ENCODE peak calls at places on chromosomes 3 and 15, in ten cellular contexts. L is psoas muscle; T is CD8-positive, alpha-beta memory T cell; M is GM23248; H is aorta; N is pancreas; F is lower lobe of right lung; O is brain microvascular endothelial cell; G is AG04450; Y is sigmoid colon. J is an unnamed sample.

GRCh38 chr3:64248247-64248646 is 23.0 kb upstream of the PRICKLE2 start:
- DNase-seq in N (no peak), M (no peak), H (no peak), L (no peak), Y (no peak), F (no peak), G (no peak), O (no peak), T (no peak), J (no peak)

GRCh38 chr3:11186771-11187170 is 32.5 kb downstream of the HRH1 start:
- DNase-seq in H (no peak), L (no peak), N (no peak), M (peak), F (no peak), O (no peak), G (no peak), T (no peak), Y (no peak), J (no peak)

GRCh38 chr3:102170545-102170944 is 264.3 kb upstream of the ZPLD1 start:
- DNase-seq in H (no peak), Y (no peak), O (no peak), F (no peak), L (no peak), M (no peak), G (no peak), N (no peak), T (no peak), J (no peak)

GRCh38 chr15:30991301-30992072 is at the start of gene MTMR10:
- DNase-seq in T (peak), N (peak), L (peak), M (peak), H (peak), O (peak), G (peak), Y (peak), F (peak), J (peak)

GRCh38 chr3:113212155-113212844 is 943 bp downstream of the BOC start:
- DNase-seq in O (no peak), G (no peak), Y (peak), T (no peak), L (peak), N (peak), H (peak), F (no peak), M (peak), J (no peak)

GRCh38 chr3:65979152-65979551 is 59.6 kb downstream of the MAGI1 start:
- DNase-seq in M (peak), Y (no peak), N (no peak), G (peak), O (peak), H (no peak), L (no peak), F (no peak), T (no peak), J (no peak)

GRCh38 chr3:81463761-81464160 is 297.7 kb downstream of the GBE1 start:
- DNase-seq in G (no peak), N (no peak), O (no peak), T (no peak), M (peak), F (no peak), Y (no peak), L (no peak), H (no peak), J (no peak)

GRCh38 chr3:195508185-195508584 is 34.9 kb downstream of the PPP1R2 start:
- DNase-seq in Y (no peak), L (no peak), M (no peak), N (no peak), H (no peak), O (no peak), T (no peak), F (no peak), G (no peak), J (no peak)

GRCh38 chr15:35886765-35887164 is 340.8 kb upstream of the DPH6 start:
- DNase-seq in T (no peak), L (no peak), N (no peak), Y (no peak), G (no peak), M (peak), H (no peak), F (no peak), O (no peak), J (no peak)

GRCh38 chr3:194571491-194571941 is 61.7 kb downstream of the TMEM44 start:
- DNase-seq in L (no peak), F (no peak), T (no peak), O (no peak), G (no peak), Y (no peak), N (no peak), M (no peak), H (no peak), J (no peak)

GRCh38 chr3:16803019-16803418 is 81.7 kb upstream of the PLCL2 start:
- DNase-seq in Y (no peak), L (no peak), H (no peak), O (no peak), F (no peak), T (no peak), G (no peak), N (no peak), M (no peak), J (no peak)

GRCh38 chr3:111541911-111542483 is at the start of gene CD96:
- DNase-seq in F (no peak), L (no peak), T (peak), M (peak), H (no peak), O (peak), Y (no peak), N (no peak), G (no peak), J (peak)

DNA sequence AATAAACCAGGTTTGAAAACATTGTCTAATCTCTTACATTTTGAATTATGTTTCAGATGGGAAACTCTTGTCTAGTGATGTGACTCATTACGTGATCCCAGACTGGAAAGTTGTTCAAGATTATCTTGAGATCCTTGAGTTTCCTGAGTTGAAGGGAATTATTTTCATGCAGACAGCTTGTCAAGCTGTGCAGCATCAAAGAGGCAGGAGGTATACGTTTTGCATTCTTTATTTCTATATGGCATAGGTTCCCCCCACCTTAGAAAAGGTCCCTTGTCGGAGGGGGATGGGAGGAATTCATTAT is 1.5 kb downstream of the DIS3L start:
- DNase-seq in N (no peak), F (no peak), T (no peak), H (no peak), M (peak), O (peak), G (no peak), L (no peak), Y (no peak), J (no peak)
- H3K4me3 ChIP-seq in N (peak), F (peak), T (peak), H (no peak), M (peak), O (no peak), G (no peak), L (peak), Y (peak), J (peak)

GRCh38 chr15:48536681-48537091 is 108.8 kb downstream of the FBN1 start:
- DNase-seq in F (no peak), T (no peak), H (no peak), Y (no peak), N (no peak), M (peak), L (no peak), O (no peak), G (no peak), J (no peak)

GRCh38 chr15:48532938-48533337 is 112.6 kb downstream of the FBN1 start:
- DNase-seq in H (no peak), M (peak), T (no peak), G (no peak), L (no peak), F (no peak), N (no peak), O (no peak), Y (no peak), J (no peak)

GRCh38 chr15:48537277-48538113 is 108.0 kb downstream of the FBN1 start:
- DNase-seq in M (peak), H (no peak), L (no peak), T (no peak), O (no peak), N (no peak), Y (no peak), G (no peak), F (no peak), J (no peak)

GRCh38 chr15:48530528-48530927 is 115.0 kb downstream of the FBN1 start:
- DNase-seq in F (no peak), L (no peak), N (no peak), T (no peak), Y (no peak), H (no peak), O (no peak), M (no peak), G (no peak), J (no peak)

DNA sequence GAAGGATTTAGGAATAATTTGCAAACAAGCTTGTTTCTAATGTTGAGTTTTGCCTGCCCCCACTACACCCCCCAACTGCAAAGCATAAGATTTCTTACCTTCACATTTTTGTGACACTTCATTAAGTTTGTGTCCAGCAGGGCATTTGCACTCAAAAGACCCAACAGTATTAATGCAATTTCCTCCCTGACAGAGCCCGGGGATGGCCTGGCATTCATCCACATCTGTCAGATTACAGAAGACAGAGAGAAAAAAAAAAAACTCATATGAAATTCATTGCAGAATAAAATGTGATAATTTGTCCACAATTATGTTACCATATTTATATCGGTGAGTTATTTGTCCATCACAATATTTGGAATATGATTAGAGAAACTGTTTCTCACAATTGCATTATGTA is 111.5 kb downstream of the FBN1 start:
- DNase-seq in M (peak), G (no peak), Y (no peak), H (no peak), F (no peak), N (no peak), L (no peak), T (no peak), O (no peak), J (no peak)
- H3K27ac ChIP-seq in M (peak), G (no peak), Y (no peak), H (no peak), F (no peak), N (no peak), L (no peak), T (no peak), O (no peak), J (no peak)

GRCh38 chr3:187186375-187186774 is 10.9 kb upstream of the RTP1 start:
- DNase-seq in O (no peak), T (no peak), G (no peak), F (no peak), H (no peak), Y (no peak), N (no peak), L (no peak), M (no peak), J (no peak)
- H3K4me3 ChIP-seq in O (no peak), T (no peak), G (no peak), F (no peak), H (no peak), Y (no peak), N (no peak), L (no peak), M (no peak), J (no peak)

GRCh38 chr15:100596792-100597191 is 5.2 kb downstream of the LINS1 start:
- DNase-seq in M (no peak), H (peak), Y (no peak), T (peak), L (no peak), O (no peak), G (no peak), N (no peak), F (peak), J (peak)
- H3K27ac ChIP-seq in M (no peak), H (no peak), Y (no peak), T (peak), L (no peak), O (no peak), G (no peak), N (no peak), F (peak), J (peak)

DNA sequence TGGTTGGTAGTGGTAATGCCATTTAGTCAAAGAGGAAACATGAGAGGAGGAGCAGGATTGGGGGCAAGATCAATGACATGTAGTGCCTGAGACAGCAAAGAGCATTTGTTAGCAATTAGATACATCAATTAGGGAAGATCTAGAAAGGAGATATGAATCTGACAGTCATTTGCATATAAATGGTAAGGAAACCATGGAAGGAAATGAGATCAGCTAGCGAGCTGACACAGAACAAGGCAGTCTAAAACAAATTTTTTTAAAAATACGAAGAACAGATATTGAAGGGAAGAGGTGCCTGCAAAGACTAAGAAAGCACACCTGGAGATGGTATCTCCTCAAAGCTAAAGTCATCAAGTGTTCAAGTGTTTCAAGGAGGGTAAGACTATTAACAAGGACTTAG is 4.6 kb downstream of the EPM2AIP1 start:
- DNase-seq in N (no peak), G (no peak), O (no peak), Y (no peak), T (no peak), H (no peak), F (no peak), L (no peak), M (no peak), J (no peak)
- H3K4me3 ChIP-seq in N (no peak), G (no peak), O (no peak), Y (no peak), T (peak), H (no peak), F (peak), L (peak), M (no peak), J (no peak)

GRCh38 chr15:42036112-42036905 is 15.5 kb upstream of the PLA2G4E start:
- DNase-seq in N (no peak), O (no peak), F (no peak), Y (no peak), M (no peak), L (no peak), G (no peak), T (no peak), H (no peak), J (no peak)
- H3K27ac ChIP-seq in N (no peak), O (no peak), F (no peak), Y (no peak), M (no peak), L (no peak), G (no peak), T (no peak), H (no peak), J (no peak)

GRCh38 chr3:128488995-128489859 is 3.8 kb downstream of the GATA2 start:
- DNase-seq in L (no peak), F (no peak), T (no peak), M (peak), Y (peak), O (no peak), N (peak), H (peak), G (no peak), J (no peak)

GRCh38 chr3:128491900-128492352 is 1.1 kb downstream of the GATA2 start:
- DNase-seq in T (no peak), Y (peak), F (no peak), O (no peak), N (no peak), M (no peak), H (no peak), L (no peak), G (no peak), J (no peak)

GRCh38 chr3:128489860-128490649 is 2.9 kb downstream of the GATA2 start:
- DNase-seq in T (no peak), O (no peak), H (peak), M (peak), L (no peak), N (peak), Y (peak), G (no peak), F (peak), J (no peak)

GRCh38 chr3:128491071-128491899 is 1.7 kb downstream of the GATA2 start:
- DNase-seq in T (no peak), F (no peak), G (no peak), H (peak), M (peak), N (peak), L (no peak), Y (peak), O (no peak), J (no peak)

DNA sequence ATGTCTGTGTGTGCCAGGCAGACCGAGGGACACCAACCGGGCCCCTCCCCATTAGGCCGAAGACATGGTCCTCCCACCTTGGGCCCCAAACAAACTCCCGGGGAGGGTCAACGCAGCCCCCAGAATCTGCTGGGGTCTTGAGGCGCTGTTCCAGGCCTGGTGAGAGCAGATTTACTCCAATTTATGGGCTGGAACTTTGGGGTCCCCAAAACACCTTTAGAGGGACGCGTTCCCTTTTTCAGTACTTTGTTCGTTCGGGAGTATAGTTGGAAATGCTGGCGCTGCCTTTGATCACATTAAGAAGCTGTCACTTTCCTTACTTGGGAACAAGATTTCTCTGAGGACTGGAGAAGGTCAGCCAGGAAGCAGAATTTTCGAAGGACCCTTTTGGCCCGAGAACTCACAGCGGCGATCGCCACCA is 2.3 kb downstream of the GATA2 start:
- DNase-seq in L (no peak), G (no peak), F (no peak), N (no peak), O (no peak), Y (no peak), M (no peak), H (peak), T (no peak), J (no peak)
- H3K4me3 ChIP-seq in L (peak), G (peak), F (peak), N (peak), O (no peak), Y (peak), M (peak), H (no peak), T (no peak), J (peak)

GRCh38 chr3:55782806-55783205 is 295.7 kb upstream of the WNT5A start:
- DNase-seq in Y (no peak), T (no peak), O (no peak), F (no peak), L (no peak), G (no peak), M (no peak), N (no peak), H (no peak), J (no peak)
- H3K27ac ChIP-seq in Y (no peak), T (no peak), O (no peak), F (no peak), L (no peak), G (no peak), M (no peak), N (no peak), H (no peak), J (no peak)